ENCODE peak calls at places on chromosomes 11 and 22, in five cellular contexts. W is IMR-90, A is mesenchymal stem cell, F is neuronal stem cell, S is H1. P is an unnamed sample.

GRCh38 chr11:108620958-108621772 is 27.6 kb upstream of the EXPH5 start:
- DNase-seq in W (peak; percentile 10), A (peak; percentile 24), F (no peak), S (no peak), P (no peak)

GRCh38 chr11:2194877-2195755 is 23.5 kb upstream of the TH start:
- DNase-seq in W (peak; percentile 6), A (peak; percentile 29), F (peak; percentile 71), S (no peak), P (peak; percentile 56)

GRCh38 chr11:77065878-77066228 is 918 bp upstream of the CAPN5 start:
- DNase-seq in W (peak; percentile 59), A (peak; percentile 80), F (peak; percentile 17), S (no peak), P (no peak)

GRCh38 chr22:33163815-33164214 is 105.6 kb upstream of the SYN3 start:
- DNase-seq in W (no peak), A (no peak), F (no peak), S (no peak), P (no peak)

GRCh38 chr11:83115551-83115950 is 41.4 kb upstream of the PCF11 start:
- DNase-seq in W (no peak), A (peak; percentile 49), F (no peak), S (no peak), P (no peak)

GRCh38 chr11:846496-847098 is 3.9 kb downstream of the TSPAN4 start:
- DNase-seq in W (peak; percentile 53), A (peak; percentile 41), F (no peak), S (no peak), P (no peak)

GRCh38 chr11:120554771-120555432 is 43.4 kb downstream of the GRIK4 start:
- DNase-seq in W (peak; percentile 73), A (peak; percentile 77), F (no peak), S (no peak), P (no peak)

GRCh38 chr22:32850591-32851517 is 49.3 kb downstream of the TIMP3 start:
- DNase-seq in W (no peak), A (peak; percentile 32), F (no peak), S (no peak), P (peak; percentile 78)

GRCh38 chr11:19243601-19244000 is 2.9 kb upstream of the E2F8 start:
- DNase-seq in W (no peak), A (no peak), F (no peak), S (no peak), P (no peak)
- H3K4me3 ChIP-seq in W (no peak overlapping the region), A (no peak overlapping the region), F (no peak overlapping the region), S (no peak overlapping the region), P (no peak overlapping the region)

GRCh38 chr11:12689029-12689755 is 15.0 kb downstream of the TEAD1 start:
- DNase-seq in W (no peak), A (no peak), F (no peak), S (no peak), P (no peak)
- H2BK120ac ChIP-seq in W (peak overlapping the region; percentile 66), A (no peak overlapping the region), F (no peak overlapping the region), S (no peak overlapping the region), P (no peak overlapping the region)

GRCh38 chr11:61041755-61042518 is 60.4 kb upstream of the CD5 start:
- DNase-seq in W (no peak), A (no peak), F (peak; percentile 35), S (peak; percentile 21), P (no peak)
- H3K14ac ChIP-seq in W (no peak overlapping the region), A (no peak overlapping the region), F (no peak overlapping the region), S (no peak overlapping the region), P (no peak overlapping the region)

GRCh38 chr11:14971865-14972580 is at the start of gene CALCA:
- DNase-seq in W (no peak), A (peak; percentile 4), F (no peak), S (no peak), P (no peak)
- H3K4me3 ChIP-seq in W (no peak within 1 kb of the TSS), A (peak within 1 kb of the TSS; percentile 51), F (no peak within 1 kb of the TSS), S (peak within 1 kb of the TSS; percentile 46), P (no peak within 1 kb of the TSS)

DNA sequence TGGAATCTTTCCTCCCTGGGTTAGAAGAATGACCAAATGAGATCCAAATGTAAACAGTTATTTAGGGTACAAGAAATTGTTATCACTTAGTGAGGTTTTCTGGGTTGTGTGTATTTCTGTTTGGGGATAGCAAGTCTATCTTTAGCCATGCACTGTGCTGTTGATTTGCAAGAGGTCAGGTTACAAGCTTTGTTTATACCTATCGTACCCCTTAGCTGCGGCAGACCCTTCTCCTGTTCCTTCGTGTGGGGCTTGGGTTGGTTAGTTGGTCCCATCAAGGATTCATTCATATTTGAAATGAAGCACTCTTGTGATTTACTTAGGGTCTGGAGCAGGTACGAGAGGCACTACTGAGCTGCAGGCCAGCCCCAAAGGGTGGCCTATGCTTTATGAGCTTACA is 72.6 kb downstream of the USP35 start:
- DNase-seq in W (no peak), A (no peak), F (no peak), S (no peak), P (no peak)
- H2BK120ac ChIP-seq in W (no peak overlapping the region), A (no peak overlapping the region), F (no peak overlapping the region), S (no peak overlapping the region), P (no peak overlapping the region)

GRCh38 chr22:31122532-31123291 is at the start of gene INPP5J:
- DNase-seq in W (peak; percentile 50), A (peak; percentile 67), F (no peak), S (no peak), P (no peak)

GRCh38 chr22:31124811-31125465 is 2.2 kb downstream of the INPP5J start:
- DNase-seq in W (no peak), A (no peak), F (no peak), S (no peak), P (no peak)

GRCh38 chr22:31122196-31122531 is 602 bp upstream of the INPP5J start:
- DNase-seq in W (no peak), A (no peak), F (no peak), S (no peak), P (no peak)

GRCh38 chr22:31124290-31124689 is 1.5 kb downstream of the INPP5J start:
- DNase-seq in W (no peak), A (no peak), F (no peak), S (no peak), P (no peak)

GRCh38 chr22:31123292-31123602 is 481 bp downstream of the INPP5J start:
- DNase-seq in W (no peak), A (no peak), F (no peak), S (no peak), P (no peak)
- H3K14ac ChIP-seq in W (peak overlapping the region; percentile 65), A (no peak overlapping the region), F (no peak overlapping the region), S (no peak overlapping the region), P (peak overlapping the region; percentile 15)

DNA sequence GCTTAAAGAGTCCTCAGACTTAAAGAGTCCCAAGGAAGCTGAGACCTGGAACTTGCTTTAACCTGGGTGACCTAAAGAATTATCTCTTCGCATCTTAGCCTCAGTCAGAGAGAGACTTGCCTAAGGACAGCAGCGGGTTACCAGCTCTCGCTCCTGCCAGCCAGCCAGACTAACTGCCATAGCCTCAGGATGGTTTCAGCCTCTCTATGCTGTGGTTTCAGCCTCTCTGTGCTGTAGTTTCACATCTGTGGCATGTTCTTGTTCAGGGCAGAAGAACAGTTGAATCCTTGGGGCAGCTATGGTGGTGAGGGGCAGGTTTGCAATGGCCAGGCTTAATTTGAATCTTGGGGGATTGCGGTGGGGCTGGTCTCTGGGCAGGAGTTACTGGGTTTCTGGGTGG is 2.3 kb downstream of the FRMD8 start:
- DNase-seq in W (no peak), A (peak; percentile 30), F (no peak), S (no peak), P (no peak)
- H3K4me3 ChIP-seq in W (no peak overlapping the region), A (peak overlapping the region; percentile 68), F (peak overlapping the region; percentile 6), S (no peak overlapping the region), P (no peak overlapping the region)

DNA sequence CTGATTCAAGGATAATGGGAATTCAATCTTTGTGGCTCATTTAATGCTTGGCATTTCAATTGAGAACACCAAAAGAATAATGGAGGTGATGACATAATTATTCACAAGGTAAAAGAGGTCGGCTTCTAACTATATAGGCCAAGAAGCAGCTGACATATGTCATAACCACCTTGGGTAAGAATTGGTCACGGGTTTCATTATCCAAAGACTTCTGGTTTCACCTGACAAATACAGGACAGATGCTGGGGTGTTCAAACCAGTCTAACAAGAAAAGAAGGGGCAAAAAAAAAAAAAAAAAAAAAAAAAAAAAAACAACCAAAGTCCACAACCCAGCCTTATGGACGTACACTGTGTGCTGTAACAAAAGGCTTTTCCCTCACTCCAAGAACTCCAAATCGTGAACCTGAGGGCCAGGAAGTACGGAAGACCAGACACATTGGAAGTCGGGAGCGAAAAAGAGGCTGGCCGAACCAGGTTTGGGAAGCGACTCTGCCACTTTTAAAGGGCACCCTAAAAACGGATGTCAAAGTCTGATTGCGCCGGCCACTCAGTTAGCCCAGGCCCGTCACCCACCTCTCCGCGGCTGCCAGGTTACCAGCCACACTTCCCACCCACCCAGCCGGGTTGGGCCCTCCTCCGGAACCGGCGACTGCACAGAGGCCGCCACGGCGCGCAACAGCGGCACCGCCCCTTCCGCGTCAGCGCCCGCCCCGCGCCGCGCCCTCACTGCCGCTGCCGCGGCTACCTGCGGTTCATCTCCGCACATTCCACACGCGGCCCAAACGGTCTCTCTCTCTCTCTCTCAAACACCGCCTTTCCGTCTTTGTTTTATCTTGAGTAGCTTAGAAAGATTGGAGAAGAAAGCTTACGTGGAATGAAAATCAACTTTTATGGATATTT is at the start of gene HARBI1:
- DNase-seq in W (peak; percentile 85), A (peak; percentile 90), F (peak; percentile 89), S (peak; percentile 47), P (peak; percentile 94)
- H2BK120ac ChIP-seq in W (peak within 1 kb of the TSS; percentile 98), A (no peak within 1 kb of the TSS), F (no peak within 1 kb of the TSS), S (no peak within 1 kb of the TSS), P (peak within 1 kb of the TSS; percentile 88)

P was measured in trophoblast cell.